ENCODE peak calls at places on chromosomes 1 and 21, in five cellular contexts. C is fibroblast of lung, U is ascending aorta, Y is mucosa of descending colon, O is Peyer's patch. N is an unnamed sample.

GRCh38 chr1:91092503-91092902 is 70.7 kb upstream of the ZNF644 start:
- DNase-seq in U (no peak), Y (no peak), O (no peak), C (peak; percentile 33), N (no peak)

GRCh38 chr21:34091607-34092006 is 18.2 kb downstream of the MRPS6 start:
- DNase-seq in U (no peak), O (no peak), C (no peak), Y (no peak), N (no peak)

GRCh38 chr1:187648091-187648490 is 819.3 kb downstream of the PLA2G4A start:
- DNase-seq in C (peak; percentile 3), Y (no peak), O (no peak), U (no peak), N (no peak)

GRCh38 chr21:36320421-36321324 is 676 bp downstream of the MORC3 start:
- DNase-seq in U (peak; percentile 17), C (peak; percentile 73), Y (peak; percentile 87), O (peak; percentile 81), N (peak; percentile 10)

GRCh38 chr1:15620155-15620545 is 2.9 kb downstream of the DDI2 start:
- DNase-seq in O (no peak), Y (no peak), C (peak; percentile 41), U (no peak), N (no peak)

GRCh38 chr1:118151312-118151937 is 33.6 kb downstream of the SPAG17 start:
- DNase-seq in C (peak; percentile 34), O (peak; percentile 69), U (no peak), Y (peak; percentile 76), N (no peak)

GRCh38 chr1:160629286-160630210 is 17.3 kb downstream of the SLAMF1 start:
- DNase-seq in O (peak; percentile 84), U (no peak), Y (peak; percentile 53), C (no peak), N (no peak)

GRCh38 chr1:85495556-85495955 is 30.6 kb upstream of the DDAH1 start:
- DNase-seq in C (peak; percentile 85), O (peak; percentile 51), Y (peak; percentile 7), U (no peak), N (no peak)

GRCh38 chr21:36980280-36981048 is 14.0 kb upstream of the HLCS start:
- DNase-seq in C (peak; percentile 11), U (no peak), O (no peak), Y (peak; percentile 32), N (no peak)

GRCh38 chr1:33130297-33130696 is 49.3 kb downstream of the AZIN2 start:
- DNase-seq in U (no peak), O (no peak), C (peak; percentile 47), Y (no peak), N (no peak)

GRCh38 chr1:168991667-168992475 is 114.6 kb upstream of the ATP1B1 start:
- DNase-seq in Y (no peak), U (no peak), C (no peak), O (no peak), N (no peak)

GRCh38 chr1:81894867-81895266 is 94.1 kb downstream of the ADGRL2 start:
- DNase-seq in C (peak; percentile 41), U (no peak), Y (no peak), O (no peak), N (no peak)

GRCh38 chr1:165075725-165076370 is 280.7 kb downstream of the LMX1A start:
- DNase-seq in O (no peak), Y (no peak), C (peak; percentile 10), U (no peak), N (no peak)

GRCh38 chr21:37368536-37369279 is 2.1 kb downstream of the DYRK1A start:
- DNase-seq in U (no peak), O (no peak), C (peak; percentile 53), Y (no peak), N (no peak)

GRCh38 chr1:155192346-155193274 is 15.1 kb downstream of the THBS3 start:
- DNase-seq in O (peak; percentile 72), Y (peak; percentile 89), U (no peak), C (no peak), N (no peak)

GRCh38 chr1:175150596-175151319 is 41.8 kb downstream of the KIAA0040 start:
- DNase-seq in Y (no peak), U (no peak), O (no peak), C (peak; percentile 8), N (no peak)

GRCh38 chr1:157496121-157496526 is 56.2 kb downstream of the FCRL5 start:
- DNase-seq in O (peak; percentile 65), U (no peak), Y (peak; percentile 81), C (peak; percentile 2), N (no peak)

GRCh38 chr1:89198081-89198480 is 661 bp downstream of the GBP4 start:
- DNase-seq in C (no peak), Y (no peak), O (no peak), U (no peak), N (no peak)

GRCh38 chr21:15514073-15514946 is 215.5 kb upstream of the USP25 start:
- DNase-seq in O (peak; percentile 84), U (no peak), Y (peak; percentile 71), C (no peak), N (no peak)

GRCh38 chr1:229665912-229666558 is 40.0 kb downstream of the URB2 start:
- DNase-seq in Y (no peak), O (no peak), C (no peak), U (no peak), N (no peak)
- H3K36me3 ChIP-seq in Y (no peaks in the 10 kb centered on the region), O (no peaks in the 10 kb centered on the region), C (no peaks in the 10 kb centered on the region), U (no peaks in the 10 kb centered on the region), N (no peaks in the 10 kb centered on the region)

GRCh38 chr1:42739753-42740700 is at the start of gene CLDN19:
- DNase-seq in C (no peak), U (no peak), O (no peak), Y (no peak), N (no peak)
- H3K4me3 ChIP-seq in C (no peak within 1 kb of the TSS), U (no peak within 1 kb of the TSS), O (no peak within 1 kb of the TSS), Y (no peak within 1 kb of the TSS), N (no peak within 1 kb of the TSS)

GRCh38 chr1:227762231-227762911 is 27.1 kb downstream of the SNAP47 start:
- DNase-seq in O (peak; percentile 93), Y (peak; percentile 89), C (peak; percentile 79), U (no peak), N (peak; percentile 25)
- H3K36me3 ChIP-seq in O (no peaks in the 10 kb centered on the region), Y (no peaks in the 10 kb centered on the region), C (peaks cover 9% of the 10 kb centered on the region), U (peaks cover 32% of the 10 kb centered on the region), N (peaks cover 8% of the 10 kb centered on the region)

GRCh38 chr1:78831731-78832360 is 174.7 kb downstream of the ADGRL4 start:
- DNase-seq in C (peak; percentile 99), U (no peak), Y (no peak), O (no peak), N (no peak)
- H3K4me3 ChIP-seq in C (no peak overlapping the region), U (no peak overlapping the region), Y (no peak overlapping the region), O (no peak overlapping the region), N (no peak overlapping the region)

DNA sequence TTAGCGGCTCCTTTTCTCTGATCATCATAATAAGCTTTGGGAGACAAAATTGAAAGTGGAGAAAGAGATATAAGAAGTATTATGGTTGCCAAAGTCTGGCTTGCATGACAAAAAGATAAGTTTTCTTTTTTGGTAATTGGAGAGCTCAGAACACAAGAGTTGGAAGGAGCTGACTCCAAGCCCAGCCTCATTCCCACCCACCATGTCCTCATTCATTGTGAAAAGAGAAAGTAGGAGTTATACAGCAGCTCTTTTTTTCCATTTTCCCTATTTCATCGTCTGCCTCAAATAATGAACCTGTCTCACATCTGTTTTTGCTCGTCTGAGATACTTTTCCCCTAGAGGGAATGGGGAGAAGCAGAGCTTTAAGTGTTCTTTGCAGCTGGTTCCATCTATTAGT is 34.8 kb downstream of the AGT start:
- DNase-seq in U (no peak), C (no peak), Y (no peak), O (no peak), N (no peak)
- H3K36me3 ChIP-seq in U (peaks cover 34% of the 10 kb centered on the region), C (no peaks in the 10 kb centered on the region), Y (no peaks in the 10 kb centered on the region), O (no peaks in the 10 kb centered on the region), N (peaks cover 10% of the 10 kb centered on the region)

DNA sequence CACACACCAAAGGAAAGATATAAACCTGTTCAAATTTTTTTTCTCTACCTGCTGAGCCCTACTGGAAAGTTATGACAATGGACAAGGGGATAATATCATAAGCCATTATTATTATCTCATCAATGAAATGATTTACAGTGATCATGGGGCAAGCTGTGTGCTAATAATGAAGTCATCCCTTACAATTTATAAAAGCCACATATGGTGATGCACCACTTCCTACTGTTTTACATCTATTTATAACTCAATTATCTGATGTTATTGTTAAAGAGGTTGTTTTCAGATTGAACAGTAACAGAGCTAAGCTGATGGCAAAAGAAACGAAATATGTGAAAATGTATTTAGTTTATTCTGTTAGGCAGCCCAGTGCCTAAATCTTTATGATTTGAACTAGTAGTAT is 284.6 kb upstream of the ZRANB2 start:
- DNase-seq in O (no peak), Y (no peak), U (no peak), C (peak; percentile 27), N (no peak)
- H3K4me3 ChIP-seq in O (peak overlapping the region; percentile 17), Y (no peak overlapping the region), U (no peak overlapping the region), C (peak overlapping the region; percentile 36), N (no peak overlapping the region)

DNA sequence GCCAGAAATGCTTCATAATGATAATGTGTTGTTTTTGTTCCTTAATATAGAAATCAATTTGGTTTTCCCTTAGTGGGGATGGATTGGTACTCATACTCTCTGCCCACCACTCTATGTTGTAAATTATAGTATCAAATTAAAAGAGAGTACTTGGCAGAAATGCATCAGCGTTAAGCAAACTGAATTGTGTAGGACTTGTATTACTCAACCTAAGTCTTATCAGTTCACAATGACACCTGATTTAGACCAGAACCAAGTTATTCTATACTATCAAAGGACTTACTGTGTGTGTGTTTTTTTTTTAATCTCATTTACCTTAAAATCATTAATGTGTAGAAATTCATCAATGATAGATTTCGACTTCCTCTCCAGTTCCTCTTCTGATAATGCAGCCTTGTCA is 62.0 kb upstream of the HP1BP3 start:
- DNase-seq in Y (no peak), C (no peak), U (no peak), O (no peak), N (no peak)
- H3K36me3 ChIP-seq in Y (peaks cover 15% of the 10 kb centered on the region), C (peaks cover 5% of the 10 kb centered on the region), U (peaks cover 8% of the 10 kb centered on the region), O (no peaks in the 10 kb centered on the region), N (peaks cover 15% of the 10 kb centered on the region)

GRCh38 chr1:179968284-179968993 is 13.8 kb downstream of the CEP350 start:
- DNase-seq in C (no peak), Y (no peak), U (no peak), O (no peak), N (no peak)
- H3K4me3 ChIP-seq in C (no peak overlapping the region), Y (no peak overlapping the region), U (no peak overlapping the region), O (no peak overlapping the region), N (no peak overlapping the region)

GRCh38 chr1:11194407-11195176 is 5.4 kb downstream of the ANGPTL7 start:
- DNase-seq in Y (no peak), O (no peak), U (no peak), C (no peak), N (no peak)
- H3K36me3 ChIP-seq in Y (no peaks in the 10 kb centered on the region), O (no peaks in the 10 kb centered on the region), U (peaks cover 50% of the 10 kb centered on the region), C (peaks cover 12% of the 10 kb centered on the region), N (peaks cover 44% of the 10 kb centered on the region)

N was measured in thoracic aorta.